ENCODE peak calls at places on chromosome 1, in four cellular contexts. Q is COR-L47, G is hypothalamus, N is right cardiac atrium. K is an unnamed sample.

GRCh38 chr1:159092398-159092760 is 15.8 kb upstream of the AIM2 start:
- DNase-seq in G (no peak), N (no peak), Q (no peak), K (no peak)

GRCh38 chr1:89624715-89625323 is 8.1 kb upstream of the LRRC8C start:
- DNase-seq in N (no peak), G (no peak), Q (no peak), K (no peak)

GRCh38 chr1:228267962-228268890 is 60.4 kb downstream of the OBSCN start:
- DNase-seq in N (no peak), G (no peak), Q (no peak), K (no peak)

GRCh38 chr1:95034506-95034905 is 38.2 kb downstream of the ALG14 start:
- DNase-seq in N (no peak), G (no peak), Q (no peak), K (no peak)

GRCh38 chr1:151130837-151131586 is 15.4 kb downstream of the SEMA6C start:
- DNase-seq in Q (no peak), G (no peak), N (peak), K (peak)

GRCh38 chr1:181061891-181062777 is 26.4 kb upstream of the IER5 start:
- DNase-seq in N (peak), G (no peak), Q (no peak), K (peak)

GRCh38 chr1:81435175-81435574 is 365.6 kb upstream of the ADGRL2 start:
- DNase-seq in G (no peak), Q (no peak), N (no peak), K (no peak)

GRCh38 chr1:21761052-21761451 is 21.9 kb downstream of the USP48 start:
- DNase-seq in G (no peak), Q (no peak), N (no peak), K (no peak)

GRCh38 chr1:43691871-43692815 is 15.2 kb upstream of the ST3GAL3 start:
- DNase-seq in Q (no peak), N (no peak), G (peak), K (no peak)

GRCh38 chr1:229197225-229197677 is 73.7 kb upstream of the RAB4A start:
- DNase-seq in G (no peak), Q (no peak), N (no peak), K (no peak)

GRCh38 chr1:67723620-67724019 is 38.6 kb downstream of the GADD45A start:
- DNase-seq in G (no peak), N (no peak), Q (no peak), K (no peak)